ENCODE peak calls at places on chromosomes 3 and 15, in eight cellular contexts. R is tibial artery, I is epithelial cell of esophagus, S is tibial nerve, C is neuronal stem cell, J is sigmoid colon, E is choroid plexus epithelial cell, A is skeletal muscle cell. M is an unnamed sample.

GRCh38 chr3:116263842-116264545 is 181.3 kb downstream of the LSAMP start:
- DNase-seq in R (no peak), I (no peak), S (no peak), C (no peak), J (no peak), E (peak), A (peak), M (no peak)

GRCh38 chr3:183811638-183812037 is 13.7 kb downstream of the MAP6D1 start:
- DNase-seq in R (no peak), I (peak), S (no peak), C (no peak), J (no peak), E (no peak), A (no peak), M (no peak)

GRCh38 chr15:28955160-28955502 is 69.4 kb downstream of the APBA2 start:
- DNase-seq in R (no peak), I (no peak), S (no peak), C (no peak), J (no peak), E (peak), A (peak), M (no peak)

GRCh38 chr3:73759290-73759689 is 134.5 kb upstream of the PDZRN3 start:
- DNase-seq in R (no peak), I (no peak), S (no peak), C (no peak), J (no peak), E (no peak), A (no peak), M (no peak)

GRCh38 chr15:34241376-34242350 is 16.8 kb downstream of the EMC4 start:
- DNase-seq in R (no peak), I (peak), S (peak), C (no peak), J (no peak), E (peak), A (no peak), M (peak)

GRCh38 chr3:124351430-124352142 is 359.7 kb upstream of the ROPN1 start:
- DNase-seq in R (no peak), I (peak), S (peak), C (peak), J (no peak), E (peak), A (no peak), M (peak)

GRCh38 chr3:52005571-52005986 is 9.9 kb upstream of the RPL29 start:
- DNase-seq in R (no peak), I (peak), S (no peak), C (no peak), J (no peak), E (peak), A (peak), M (peak)

GRCh38 chr3:115301364-115301860 is 154.3 kb upstream of the ZBTB20 start:
- DNase-seq in R (no peak), I (peak), S (no peak), C (no peak), J (no peak), E (no peak), A (no peak), M (no peak)

GRCh38 chr3:9914559-9915251 is 2.2 kb upstream of the IL17RC start:
- DNase-seq in R (no peak), I (no peak), S (no peak), C (no peak), J (no peak), E (no peak), A (no peak), M (peak)
- H3K4me3 ChIP-seq in R (peak), I (no peak), S (peak), C (peak), J (peak), E (peak), A (peak), M (peak)

GRCh38 chr3:137772231-137772617 is 8.1 kb downstream of the SOX14 start:
- DNase-seq in R (no peak), I (no peak), S (no peak), C (no peak), J (no peak), E (no peak), A (no peak), M (no peak)

GRCh38 chr3:137769321-137770065 is 5.4 kb downstream of the SOX14 start:
- DNase-seq in R (no peak), I (no peak), S (no peak), C (no peak), J (no peak), E (no peak), A (no peak), M (no peak)

GRCh38 chr3:137770821-137771399 is 6.8 kb downstream of the SOX14 start:
- DNase-seq in R (no peak), I (no peak), S (no peak), C (no peak), J (no peak), E (no peak), A (no peak), M (peak)

GRCh38 chr3:137770066-137770805 is 6.1 kb downstream of the SOX14 start:
- DNase-seq in R (no peak), I (no peak), S (no peak), C (no peak), J (no peak), E (no peak), A (no peak), M (no peak)

GRCh38 chr3:137771401-137772230 is 7.5 kb downstream of the SOX14 start:
- DNase-seq in R (no peak), I (no peak), S (no peak), C (no peak), J (no peak), E (no peak), A (no peak), M (no peak)
- H3K4me3 ChIP-seq in R (peak), I (no peak), S (no peak), C (no peak), J (peak), E (no peak), A (no peak), M (peak)

GRCh38 chr3:170651260-170651845 is 65.5 kb upstream of the SLC7A14 start:
- DNase-seq in R (no peak), I (peak), S (no peak), C (no peak), J (no peak), E (no peak), A (no peak), M (no peak)
- H3K4me3 ChIP-seq in R (no peak), I (no peak), S (no peak), C (no peak), J (no peak), E (no peak), A (no peak), M (no peak)

GRCh38 chr3:53630547-53630946 is 136.1 kb downstream of the CACNA1D start:
- DNase-seq in R (no peak), I (peak), S (no peak), C (no peak), J (no peak), E (no peak), A (no peak), M (no peak)

GRCh38 chr3:53626876-53627275 is 132.5 kb downstream of the CACNA1D start:
- DNase-seq in R (no peak), I (no peak), S (no peak), C (no peak), J (no peak), E (no peak), A (no peak), M (no peak)

GRCh38 chr3:53633197-53633787 is 138.9 kb downstream of the CACNA1D start:
- DNase-seq in R (no peak), I (no peak), S (no peak), C (no peak), J (no peak), E (no peak), A (no peak), M (no peak)

GRCh38 chr3:53628546-53629395 is 134.4 kb downstream of the CACNA1D start:
- DNase-seq in R (no peak), I (peak), S (no peak), C (no peak), J (no peak), E (no peak), A (no peak), M (no peak)

GRCh38 chr3:53629396-53629711 is 134.9 kb downstream of the CACNA1D start:
- DNase-seq in R (no peak), I (no peak), S (no peak), C (no peak), J (no peak), E (no peak), A (no peak), M (no peak)
- H3K4me3 ChIP-seq in R (no peak), I (no peak), S (no peak), C (no peak), J (no peak), E (no peak), A (no peak), M (no peak)

DNA sequence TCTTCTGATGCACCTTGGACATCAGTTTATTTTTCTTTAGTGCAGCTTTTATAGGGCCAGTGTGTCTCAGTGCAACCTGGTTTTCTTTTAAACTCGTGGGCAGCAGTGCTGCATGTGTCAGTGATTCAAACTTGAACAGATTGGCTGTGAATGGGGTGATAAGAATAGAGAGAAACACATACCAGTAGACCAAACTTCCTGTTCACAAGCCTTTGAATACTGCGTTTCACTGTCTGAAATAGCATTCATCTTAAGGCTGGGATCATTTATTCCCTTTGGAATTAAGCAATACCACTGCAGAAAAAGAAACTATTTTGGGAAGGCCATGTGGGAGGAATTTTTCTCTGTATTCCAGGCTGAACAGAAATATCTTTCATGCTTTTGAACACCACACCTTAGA is 51.7 kb downstream of the PHLDB2 start:
- DNase-seq in R (no peak), I (no peak), S (no peak), C (no peak), J (no peak), E (peak), A (peak), M (no peak)
- H3K4me3 ChIP-seq in R (no peak), I (no peak), S (no peak), C (no peak), J (no peak), E (no peak), A (no peak), M (no peak)

DNA sequence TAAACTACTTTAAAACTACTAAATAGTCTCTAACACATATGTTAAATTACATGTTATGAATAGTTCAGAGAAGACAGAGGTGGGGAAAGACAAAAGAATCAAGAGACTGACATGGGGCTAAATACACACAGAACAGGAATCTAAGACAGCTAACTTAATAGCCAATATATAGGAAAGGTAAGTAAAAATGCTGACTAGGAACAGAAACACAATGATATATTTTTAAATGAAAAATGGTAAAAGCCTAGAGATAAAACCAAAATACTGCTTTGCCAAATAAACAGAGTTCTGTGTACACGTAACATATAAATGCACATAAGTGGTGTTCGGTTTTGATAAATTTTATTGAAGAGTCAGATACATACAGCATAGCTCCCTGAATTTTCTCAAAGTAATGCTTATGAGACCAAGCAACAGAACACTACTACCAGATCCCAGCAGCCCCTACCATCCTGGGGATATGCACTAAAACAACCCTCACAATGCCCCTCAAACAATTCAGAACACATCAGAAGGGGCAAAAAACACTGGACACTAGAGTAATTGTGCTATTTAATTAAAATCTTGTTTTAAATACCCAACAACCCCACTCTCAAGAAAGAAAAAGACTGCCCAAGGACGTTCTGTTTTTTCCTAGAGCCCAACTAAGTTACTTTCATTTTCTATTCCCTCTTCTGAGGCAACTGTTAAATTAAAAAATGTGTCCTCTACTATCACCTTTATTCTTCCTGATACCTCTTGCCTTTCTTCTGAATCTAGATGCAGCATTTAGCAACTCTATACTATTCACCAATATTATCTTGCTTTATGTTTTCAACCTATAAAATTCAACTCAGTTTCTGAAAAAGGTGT is 121.1 kb downstream of the ADAM10 start:
- DNase-seq in R (no peak), I (no peak), S (no peak), C (no peak), J (no peak), E (peak), A (no peak), M (no peak)
- H3K4me3 ChIP-seq in R (peak), I (no peak), S (no peak), C (no peak), J (peak), E (peak), A (no peak), M (no peak)